ENCODE peak calls at places on chromosomes 12 and 14, in five cellular contexts. A, Y, E, S and T are unnamed samples. For H3K4me1, the result is how much of the 10 kb centered on the place peaks cover.

GRCh38 chr14:71776463-71777359 is 155.5 kb upstream of the RGS6 start:
- DNase-seq in A (no peak), Y (no peak), E (no peak), S (no peak), T (no peak)

GRCh38 chr14:89625988-89626806 is 209.2 kb upstream of the FOXN3 start:
- DNase-seq in A (no peak), Y (no peak), E (no peak), S (no peak), T (no peak)

GRCh38 chr14:79328863-79329262 is 882.4 kb downstream of the DIO2 start:
- DNase-seq in A (no peak), Y (no peak), E (no peak), S (no peak), T (no peak)

GRCh38 chr12:115201928-115202327 is 518.0 kb upstream of the TBX3 start:
- DNase-seq in A (no peak), Y (no peak), E (no peak), S (peak), T (no peak)

GRCh38 chr12:19994970-19995369 is 373.4 kb upstream of the PDE3A start:
- DNase-seq in A (no peak), Y (no peak), E (no peak), S (no peak), T (no peak)

GRCh38 chr12:47938093-47938492 is 25.3 kb upstream of the TMEM106C start:
- DNase-seq in A (no peak), Y (no peak), E (no peak), S (no peak), T (no peak)

GRCh38 chr14:31026395-31027096 is 367 bp upstream of the STRN3 start:
- DNase-seq in A (peak), Y (peak), E (peak), S (peak), T (peak)

GRCh38 chr12:89470741-89471504 is 53.7 kb downstream of the GALNT4 start:
- DNase-seq in A (no peak), Y (no peak), E (peak), S (peak), T (no peak)

GRCh38 chr12:56119361-56119796 is 1.3 kb downstream of the ZC3H10 start:
- DNase-seq in A (no peak), Y (no peak), E (peak), S (peak), T (no peak)

GRCh38 chr12:52873513-52873831 is 24.7 kb upstream of the KRT78 start:
- DNase-seq in A (no peak), Y (no peak), E (no peak), S (no peak), T (no peak)

GRCh38 chr14:52895000-52895399 is 55.9 kb downstream of the FERMT2 start:
- DNase-seq in A (no peak), Y (no peak), E (no peak), S (no peak), T (no peak)

GRCh38 chr12:67720383-67720856 is 71.9 kb downstream of the DYRK2 start:
- DNase-seq in A (no peak), Y (no peak), E (no peak), S (peak), T (no peak)

GRCh38 chr14:101361044-101361443 is 200.3 kb upstream of the DIO3 start:
- DNase-seq in A (no peak), Y (peak), E (no peak), S (no peak), T (no peak)
- H3K27ac ChIP-seq in A (no peak), Y (no peak), E (no peak), S (no peak), T (peak)

GRCh38 chr14:68692216-68692615 is 100.7 kb downstream of the ZFP36L1 start:
- DNase-seq in A (no peak), Y (no peak), E (no peak), S (no peak), T (no peak)
- H3K4me1 ChIP-seq in A (under half), Y (under half), E (under half), S (half or more), T (under half)

GRCh38 chr12:57638096-57638495 is 5.1 kb upstream of the B4GALNT1 start:
- DNase-seq in A (no peak), Y (no peak), E (no peak), S (no peak), T (no peak)

GRCh38 chr12:57632898-57633825 is at the start of gene B4GALNT1:
- DNase-seq in A (no peak), Y (peak), E (peak), S (peak), T (no peak)

GRCh38 chr12:57641699-57642442 is 8.9 kb upstream of the B4GALNT1 start:
- DNase-seq in A (no peak), Y (no peak), E (no peak), S (no peak), T (no peak)

GRCh38 chr12:57640156-57641042 is 7.4 kb upstream of the B4GALNT1 start:
- DNase-seq in A (no peak), Y (no peak), E (no peak), S (no peak), T (no peak)

DNA sequence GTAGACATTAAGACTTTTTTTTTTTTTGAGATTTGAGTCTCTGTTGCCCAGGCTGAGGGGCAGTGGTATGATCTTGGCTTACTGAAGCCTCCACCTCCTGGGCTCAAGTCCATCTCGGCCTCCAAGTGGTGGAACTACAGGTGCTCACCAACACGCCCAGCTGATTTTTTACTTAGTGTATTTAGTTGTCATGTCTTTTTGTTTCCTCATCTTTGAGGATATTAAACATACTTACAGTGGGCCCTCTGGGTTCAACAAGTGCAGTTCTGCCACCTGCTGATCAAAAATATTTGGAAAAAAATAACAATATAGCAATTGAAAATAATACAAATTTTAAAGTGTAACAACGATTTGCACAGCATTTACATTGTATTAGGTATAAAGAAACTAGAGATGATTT is 4.4 kb upstream of the B4GALNT1 start:
- DNase-seq in A (no peak), Y (no peak), E (no peak), S (peak), T (no peak)
- TF ChIP-seq CTCF in A (no peak), Y (no peak), E (no peak), S (peak), T (no peak)

GRCh38 chr14:51507556-51508511 is 143.9 kb upstream of the FRMD6 start:
- DNase-seq in A (no peak), Y (no peak), E (peak), S (no peak), T (peak)
- H3K27ac ChIP-seq in A (peak), Y (peak), E (peak), S (no peak), T (peak)

DNA sequence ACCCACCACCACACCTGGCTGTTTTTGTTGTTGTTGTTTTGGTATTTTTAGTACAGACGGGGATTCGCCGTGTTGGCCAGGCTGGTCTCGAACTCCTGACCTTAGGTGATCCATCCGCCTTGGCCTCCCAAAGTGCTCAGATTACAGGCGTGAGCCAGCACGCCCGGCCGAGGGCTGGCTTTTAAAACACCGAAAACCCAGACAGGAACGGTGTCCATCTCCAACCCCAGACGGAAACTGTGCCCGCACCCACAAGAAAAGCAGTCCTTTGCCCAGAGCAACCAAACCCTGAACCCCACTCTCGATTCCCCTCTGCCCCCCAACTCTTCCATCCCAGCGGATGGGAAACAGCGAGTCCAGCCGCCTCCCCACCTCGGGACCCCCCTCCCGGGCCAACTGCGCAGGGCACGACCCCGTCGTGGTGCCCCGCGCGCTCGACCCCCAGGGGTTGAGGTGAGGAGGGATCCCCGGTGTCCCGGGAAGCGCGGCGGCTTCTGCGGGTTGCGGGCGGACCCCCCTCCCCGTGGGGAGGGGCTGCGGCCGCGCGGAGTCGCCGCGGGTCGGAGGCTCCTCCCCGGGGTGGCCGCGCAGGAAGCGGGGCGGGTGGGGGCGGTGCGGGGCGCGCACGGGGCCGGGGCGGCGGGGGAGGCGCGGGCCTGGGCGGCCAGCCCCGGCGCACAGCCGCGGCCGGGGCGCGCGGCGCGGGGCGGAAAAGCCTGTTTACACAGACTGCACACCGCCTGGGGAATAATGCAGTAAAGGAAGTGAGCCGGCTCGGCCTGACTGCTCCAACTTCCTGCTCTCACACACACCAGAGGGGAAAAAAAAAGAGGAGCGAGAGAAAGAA is at the start of gene ELK3:
- DNase-seq in A (no peak), Y (peak), E (peak), S (peak), T (peak)
- H3K4me1 ChIP-seq in A (under half), Y (under half), E (under half), S (under half), T (under half)

DNA sequence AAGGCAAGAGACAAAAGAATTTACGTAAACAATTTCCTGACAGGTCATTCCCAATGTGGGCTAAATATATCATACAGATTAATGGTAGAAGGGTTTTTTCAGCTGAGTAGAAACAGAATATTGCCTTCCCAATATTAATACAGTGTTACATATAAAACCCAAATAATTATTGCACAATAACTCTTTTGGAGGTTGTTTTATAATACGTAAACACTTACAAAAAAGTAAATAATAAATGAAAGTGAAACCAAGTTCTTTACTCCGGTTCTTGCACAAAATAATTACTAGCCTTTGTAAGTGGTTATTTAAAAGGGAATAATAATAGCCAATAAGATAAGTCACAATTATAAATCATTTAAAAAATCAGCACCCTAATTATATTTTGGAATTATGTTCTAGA is 118.6 kb upstream of the SSTR1 start:
- DNase-seq in A (no peak), Y (no peak), E (no peak), S (no peak), T (no peak)
- TF ChIP-seq CTCF in A (no peak), Y (no peak), E (no peak), S (no peak), T (no peak)

GRCh38 chr12:53941187-53941586 is 2.6 kb downstream of the HOXC13 start:
- DNase-seq in A (no peak), Y (no peak), E (no peak), S (no peak), T (no peak)

GRCh38 chr12:53941750-53942149 is 3.1 kb downstream of the HOXC13 start:
- DNase-seq in A (no peak), Y (no peak), E (no peak), S (no peak), T (no peak)

GRCh38 chr12:53939141-53940108 is 794 bp downstream of the HOXC13 start:
- DNase-seq in A (no peak), Y (no peak), E (peak), S (peak), T (no peak)

GRCh38 chr12:53942467-53942997 is 3.9 kb downstream of the HOXC13 start:
- DNase-seq in A (no peak), Y (no peak), E (no peak), S (no peak), T (no peak)

DNA sequence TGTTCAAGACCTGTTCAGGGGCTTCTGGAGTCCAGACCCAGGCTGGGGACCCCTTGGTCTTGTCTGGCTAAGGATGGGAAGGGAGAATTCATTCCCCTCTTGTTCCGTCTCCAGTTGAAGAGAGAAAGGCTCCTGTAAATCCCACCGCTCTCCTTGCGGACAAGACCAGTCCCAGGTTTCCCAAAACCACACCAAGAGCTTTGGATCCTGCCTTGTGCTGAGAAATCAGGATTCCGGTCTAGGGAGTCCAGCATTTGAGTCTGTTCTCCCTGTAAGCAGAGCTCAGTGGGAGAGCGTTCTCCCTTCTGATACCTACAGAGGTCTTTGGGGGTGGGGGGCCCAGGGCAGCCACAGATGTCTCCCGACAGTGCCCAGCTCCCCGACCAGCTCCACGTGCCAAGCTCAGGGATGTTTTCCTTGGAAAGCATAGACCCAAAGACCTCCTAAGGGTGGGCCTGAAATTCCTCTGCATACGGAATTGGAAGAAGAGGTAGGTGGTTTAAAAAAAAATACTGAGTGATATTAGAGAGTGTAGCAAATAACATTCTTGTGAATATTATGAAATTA is 1.9 kb downstream of the HOXC13 start:
- DNase-seq in A (no peak), Y (no peak), E (no peak), S (no peak), T (no peak)
- H3K27ac ChIP-seq in A (no peak), Y (no peak), E (no peak), S (peak), T (no peak)

GRCh38 chr12:122895757-122896636 is at the start of gene VPS37B:
- DNase-seq in A (peak), Y (peak), E (peak), S (peak), T (peak)

GRCh38 chr12:122894173-122895121 is 1.5 kb downstream of the VPS37B start:
- DNase-seq in A (no peak), Y (no peak), E (no peak), S (no peak), T (peak)

GRCh38 chr12:122895290-122895689 is 634 bp downstream of the VPS37B start:
- DNase-seq in A (no peak), Y (no peak), E (no peak), S (no peak), T (no peak)

GRCh38 chr12:122893208-122894151 is 2.4 kb downstream of the VPS37B start:
- DNase-seq in A (no peak), Y (no peak), E (no peak), S (no peak), T (no peak)

DNA sequence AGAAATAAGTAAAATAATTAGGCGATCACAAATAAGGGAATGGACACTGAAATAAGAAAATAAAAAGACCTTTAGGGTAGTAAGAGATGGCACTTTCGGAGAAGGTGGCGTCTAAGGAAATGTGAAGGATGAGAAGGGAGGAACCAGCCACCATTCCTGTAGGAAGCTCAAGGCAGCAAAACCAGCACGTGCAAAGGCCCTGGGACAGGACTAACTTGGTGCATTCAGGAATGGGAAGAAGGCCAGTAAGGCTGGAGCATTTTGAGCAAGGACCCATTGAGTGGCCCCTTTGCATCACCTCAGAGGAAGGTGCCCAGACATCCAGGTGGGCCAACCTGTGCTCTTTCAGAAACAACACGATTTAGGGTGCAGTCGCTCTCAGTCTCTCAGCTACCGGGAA is 738 bp upstream of the VPS37B start:
- DNase-seq in A (no peak), Y (no peak), E (no peak), S (no peak), T (no peak)
- H3K4me1 ChIP-seq in A (under half), Y (under half), E (under half), S (under half), T (under half)

DNA sequence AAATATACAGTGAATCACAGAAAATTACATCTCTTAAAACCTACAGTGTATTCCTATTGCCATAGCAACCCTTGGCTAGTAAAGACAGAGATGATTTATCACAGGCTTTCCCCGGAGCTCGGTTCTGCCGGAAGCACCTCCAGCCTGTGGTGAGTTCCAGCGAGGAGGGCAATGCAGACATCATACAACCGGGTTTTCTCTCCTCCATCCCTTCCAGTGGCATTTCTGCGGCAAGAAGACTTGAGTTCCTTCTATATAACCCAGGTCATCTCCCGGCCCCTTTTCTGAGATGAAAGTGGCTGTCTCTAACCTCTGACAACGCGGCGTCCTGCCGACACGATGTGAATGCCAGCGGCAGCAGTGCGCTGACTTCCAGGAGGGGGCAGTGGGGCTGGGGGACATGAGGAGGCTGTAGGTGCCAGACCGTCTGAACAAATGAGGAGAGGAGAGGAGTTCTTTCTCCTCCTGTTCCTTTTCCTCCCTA is 68.5 kb upstream of the MAX start:
- DNase-seq in A (no peak), Y (peak), E (peak), S (peak), T (no peak)
- TF ChIP-seq CTCF in A (no peak), Y (peak), E (peak), S (peak), T (no peak)

GRCh38 chr12:44574586-44574985 is 301.5 kb downstream of the NELL2 start:
- DNase-seq in A (no peak), Y (no peak), E (no peak), S (no peak), T (no peak)

GRCh38 chr12:44565163-44565562 is 311.0 kb downstream of the NELL2 start:
- DNase-seq in A (no peak), Y (no peak), E (no peak), S (no peak), T (no peak)

GRCh38 chr12:44573723-44574122 is 302.4 kb downstream of the NELL2 start:
- DNase-seq in A (no peak), Y (no peak), E (no peak), S (no peak), T (no peak)

DNA sequence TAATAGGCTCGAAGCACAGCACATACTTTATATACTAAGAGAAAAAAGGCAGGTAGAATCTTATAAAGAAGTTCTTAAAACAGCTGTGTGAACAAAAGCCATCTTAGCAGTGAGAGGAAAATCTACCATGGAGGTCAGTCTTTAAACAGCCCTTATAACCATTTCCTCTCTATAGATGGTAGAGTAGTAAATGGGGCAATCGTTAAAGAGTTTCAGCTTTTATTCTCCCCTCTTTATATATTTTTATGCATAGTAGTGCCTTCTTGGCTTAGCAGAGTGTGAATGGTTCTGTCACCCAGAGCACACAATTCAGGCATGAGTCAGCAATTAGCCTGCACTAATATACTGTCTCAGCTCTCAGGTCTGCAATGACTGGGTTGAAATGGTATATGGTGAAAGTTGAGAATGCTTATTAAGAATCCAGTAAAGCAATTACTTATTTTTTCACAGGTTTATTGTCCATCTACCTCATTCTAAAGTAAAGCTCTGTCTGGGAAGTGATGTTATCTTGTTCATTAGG is 305.0 kb downstream of the NELL2 start:
- DNase-seq in A (no peak), Y (no peak), E (peak), S (no peak), T (no peak)
- H3K27ac ChIP-seq in A (no peak), Y (no peak), E (no peak), S (no peak), T (no peak)